ENCODE peak calls at places on chromosomes 5 and 9, in nine cellular contexts. X is Kasumi-1; T is ELF-1; L is CD4-positive, alpha-beta T cell; F is neural crest cell; M is GM06990; Y is fibroblast of pulmonary artery; N is Right ventricle myocardium inferior; I is fibroblast of the conjunctiva. A is an unnamed sample.

GRCh38 chr5:55517804-55518203 is 17.0 kb downstream of the PLPP1 start:
- DNase-seq in F (no peak), X (no peak), Y (no peak), L (no peak), M (no peak), T (no peak), I (no peak), N (no peak), A (no peak)

GRCh38 chr5:36066540-36067210 is at the start of gene UGT3A2:
- DNase-seq in X (peak; percentile 58), I (no peak), L (no peak), F (peak; percentile 12), Y (no peak), N (no peak), M (no peak), T (peak; percentile 84), A (no peak)

GRCh38 chr9:79129865-79130480 is 441.8 kb upstream of the TLE4 start:
- DNase-seq in L (no peak), T (peak; percentile 44), I (peak; percentile 45), Y (peak; percentile 71), X (peak; percentile 74), N (no peak), M (no peak), F (peak; percentile 70), A (no peak)

GRCh38 chr9:93260290-93261066 is 76.5 kb downstream of the WNK2 start:
- DNase-seq in N (peak; percentile 42), I (no peak), L (no peak), X (no peak), F (no peak), M (no peak), T (no peak), Y (no peak), A (no peak)

GRCh38 chr5:170513856-170514255 is 10.0 kb downstream of the KCNIP1 start:
- DNase-seq in X (no peak), M (no peak), F (no peak), N (no peak), T (no peak), L (no peak), Y (no peak), I (no peak), A (no peak)

GRCh38 chr5:93915142-93915553 is 173.7 kb upstream of the POU5F2 start:
- DNase-seq in Y (peak; percentile 81), F (no peak), L (no peak), I (peak; percentile 33), T (no peak), X (peak; percentile 52), M (no peak), N (no peak), A (no peak)

GRCh38 chr9:6488395-6488794 is 75.4 kb downstream of the UHRF2 start:
- DNase-seq in Y (no peak), N (no peak), X (no peak), I (no peak), L (no peak), M (no peak), T (no peak), F (no peak), A (no peak)

GRCh38 chr9:34047864-34048729 is 590 bp downstream of the UBAP2 start:
- DNase-seq in Y (no peak), M (no peak), F (peak; percentile 19), T (no peak), X (peak; percentile 56), I (no peak), N (no peak), L (peak; percentile 36), A (peak; percentile 54)

GRCh38 chr9:36150529-36151305 is 14.2 kb downstream of the GLIPR2 start:
- DNase-seq in X (peak; percentile 28), T (no peak), N (no peak), L (no peak), Y (peak; percentile 36), M (no peak), I (no peak), F (no peak), A (no peak)

A was measured in CD8-positive, alpha-beta memory T cell.